ENCODE peak calls at places on chromosomes 12 and 14, in five cellular contexts. One of them, this sample, is unnamed.

GRCh38 chr14:35826952-35827416 is 846 bp downstream of the BRMS1L start:
- DNase-seq in AG09319: no peak
- DNase-seq in fibroblast of lung: no peak
- DNase-seq in foreskin melanocyte: no peak
- DNase-seq in central memory CD4-positive, alpha-beta T cell: no peak
- DNase-seq in this sample: no peak

GRCh38 chr12:79555006-79555925 is 135.5 kb downstream of the PAWR start:
- DNase-seq in AG09319: no peak
- DNase-seq in fibroblast of lung: peak
- DNase-seq in foreskin melanocyte: peak
- DNase-seq in central memory CD4-positive, alpha-beta T cell: no peak
- DNase-seq in this sample: no peak

GRCh38 chr14:105927661-105928060 is 401.3 kb downstream of the TMEM121 start:
- DNase-seq in AG09319: no peak
- DNase-seq in fibroblast of lung: no peak
- DNase-seq in foreskin melanocyte: no peak
- DNase-seq in central memory CD4-positive, alpha-beta T cell: no peak
- DNase-seq in this sample: no peak

GRCh38 chr14:36506732-36507614 is 13.1 kb downstream of the NKX2-1 start:
- DNase-seq in AG09319: no peak
- DNase-seq in fibroblast of lung: no peak
- DNase-seq in foreskin melanocyte: no peak
- DNase-seq in central memory CD4-positive, alpha-beta T cell: no peak
- DNase-seq in this sample: no peak

GRCh38 chr14:79103764-79104163 is 933.6 kb downstream of the NRXN3 start:
- DNase-seq in AG09319: no peak
- DNase-seq in fibroblast of lung: no peak
- DNase-seq in foreskin melanocyte: no peak
- DNase-seq in central memory CD4-positive, alpha-beta T cell: no peak
- DNase-seq in this sample: no peak

GRCh38 chr14:85531141-85531593 is 1.2 kb downstream of the FLRT2 start:
- DNase-seq in AG09319: peak
- DNase-seq in fibroblast of lung: peak
- DNase-seq in foreskin melanocyte: no peak
- DNase-seq in central memory CD4-positive, alpha-beta T cell: no peak
- DNase-seq in this sample: no peak

GRCh38 chr12:42912367-42912766 is 322.8 kb upstream of the PRICKLE1 start:
- DNase-seq in AG09319: no peak
- DNase-seq in fibroblast of lung: no peak
- DNase-seq in foreskin melanocyte: no peak
- DNase-seq in central memory CD4-positive, alpha-beta T cell: no peak
- DNase-seq in this sample: no peak

GRCh38 chr12:59041241-59042121 is 121.2 kb upstream of the LRIG3 start:
- DNase-seq in AG09319: peak
- DNase-seq in fibroblast of lung: peak
- DNase-seq in foreskin melanocyte: peak
- DNase-seq in central memory CD4-positive, alpha-beta T cell: no peak
- DNase-seq in this sample: no peak

GRCh38 chr12:11227373-11227772 is 40.6 kb upstream of the TAS2R42 start:
- DNase-seq in AG09319: no peak
- DNase-seq in fibroblast of lung: no peak
- DNase-seq in foreskin melanocyte: peak
- DNase-seq in central memory CD4-positive, alpha-beta T cell: no peak
- DNase-seq in this sample: no peak

GRCh38 chr12:73935817-73936216 is 601.8 kb upstream of the ATXN7L3B start:
- DNase-seq in AG09319: no peak
- DNase-seq in fibroblast of lung: no peak
- DNase-seq in foreskin melanocyte: peak
- DNase-seq in central memory CD4-positive, alpha-beta T cell: no peak
- DNase-seq in this sample: no peak

GRCh38 chr14:92759300-92759678 is 10.9 kb upstream of the LGMN start:
- DNase-seq in AG09319: no peak
- DNase-seq in fibroblast of lung: peak
- DNase-seq in foreskin melanocyte: no peak
- DNase-seq in central memory CD4-positive, alpha-beta T cell: no peak
- DNase-seq in this sample: no peak

GRCh38 chr14:38887696-38888095 is 215.3 kb downstream of the SEC23A start:
- DNase-seq in AG09319: no peak
- DNase-seq in fibroblast of lung: no peak
- DNase-seq in foreskin melanocyte: no peak
- DNase-seq in central memory CD4-positive, alpha-beta T cell: no peak
- DNase-seq in this sample: no peak

GRCh38 chr12:128763395-128763794 is 60.4 kb downstream of the SLC15A4 start:
- DNase-seq in AG09319: no peak
- DNase-seq in fibroblast of lung: no peak
- DNase-seq in foreskin melanocyte: no peak
- DNase-seq in central memory CD4-positive, alpha-beta T cell: no peak
- DNase-seq in this sample: no peak

GRCh38 chr12:79083181-79083580 is 218.6 kb downstream of the SYT1 start:
- DNase-seq in AG09319: no peak
- DNase-seq in fibroblast of lung: peak
- DNase-seq in foreskin melanocyte: no peak
- DNase-seq in central memory CD4-positive, alpha-beta T cell: no peak
- DNase-seq in this sample: no peak

GRCh38 chr12:2397356-2398045 is 344.7 kb downstream of the CACNA1C start:
- DNase-seq in AG09319: no peak
- DNase-seq in fibroblast of lung: peak
- DNase-seq in foreskin melanocyte: no peak
- DNase-seq in central memory CD4-positive, alpha-beta T cell: no peak
- DNase-seq in this sample: no peak

GRCh38 chr14:40447032-40447431 is 1014.8 kb upstream of the FBXO33 start:
- DNase-seq in AG09319: no peak
- DNase-seq in fibroblast of lung: no peak
- DNase-seq in foreskin melanocyte: no peak
- DNase-seq in central memory CD4-positive, alpha-beta T cell: no peak
- DNase-seq in this sample: no peak

GRCh38 chr14:74244115-74244514 is 4.9 kb downstream of the VSX2 start:
- DNase-seq in AG09319: no peak
- DNase-seq in fibroblast of lung: no peak
- DNase-seq in foreskin melanocyte: no peak
- DNase-seq in central memory CD4-positive, alpha-beta T cell: no peak
- DNase-seq in this sample: no peak

GRCh38 chr12:117047810-117048584 is 51.2 kb downstream of the TESC start:
- DNase-seq in AG09319: peak
- DNase-seq in fibroblast of lung: peak
- DNase-seq in foreskin melanocyte: peak
- DNase-seq in central memory CD4-positive, alpha-beta T cell: no peak
- DNase-seq in this sample: no peak

GRCh38 chr12:107598906-107599305 is 86.7 kb upstream of the PWP1 start:
- DNase-seq in AG09319: no peak
- DNase-seq in fibroblast of lung: no peak
- DNase-seq in foreskin melanocyte: no peak
- DNase-seq in central memory CD4-positive, alpha-beta T cell: no peak
- DNase-seq in this sample: no peak

GRCh38 chr14:38761033-38761432 is 342.0 kb downstream of the SEC23A start:
- DNase-seq in AG09319: no peak
- DNase-seq in fibroblast of lung: no peak
- DNase-seq in foreskin melanocyte: no peak
- DNase-seq in central memory CD4-positive, alpha-beta T cell: no peak
- DNase-seq in this sample: no peak

GRCh38 chr14:68368850-68369249 is 424.0 kb downstream of the ZFP36L1 start:
- DNase-seq in AG09319: no peak
- DNase-seq in fibroblast of lung: no peak
- DNase-seq in foreskin melanocyte: no peak
- DNase-seq in central memory CD4-positive, alpha-beta T cell: peak
- DNase-seq in this sample: peak

GRCh38 chr12:278046-278445 is 15.4 kb upstream of the SLC6A13 start:
- DNase-seq in AG09319: no peak
- DNase-seq in fibroblast of lung: no peak
- DNase-seq in foreskin melanocyte: no peak
- DNase-seq in central memory CD4-positive, alpha-beta T cell: no peak
- DNase-seq in this sample: no peak